ENCODE peak calls at places on chromosomes 4 and X, in four cellular contexts. I is astrocyte of the spinal cord, C is mucosa of descending colon, W is NCI-H187 treated with DMSO at 0.1 percent for 48 hours. J is an unnamed sample.

GRCh38 chr4:146981651-146982050 is 36.0 kb upstream of the TTC29 start:
- DNase-seq in I (peak; percentile 14), W (no peak), C (no peak), J (no peak)

GRCh38 chr4:83725076-83726074 is 189.5 kb downstream of the GPAT3 start:
- DNase-seq in C (no peak), W (no peak), I (no peak), J (no peak)

GRCh38 chrX:2468406-2469195 is 32.2 kb downstream of the DHRSX start:
- DNase-seq in I (no peak), C (no peak), W (no peak), J (no peak)

GRCh38 chr4:6909113-6909969 is at the start of gene TBC1D14:
- DNase-seq in W (no peak), I (peak; percentile 90), C (peak; percentile 88), J (no peak)

GRCh38 chr4:7693711-7694110 is 245.9 kb downstream of the AFAP1 start:
- DNase-seq in I (no peak), W (no peak), C (no peak), J (no peak)

GRCh38 chr4:101251261-101251660 is 96.1 kb downstream of the PPP3CA start:
- DNase-seq in I (no peak), W (no peak), C (no peak), J (no peak)

GRCh38 chr4:125464146-125464545 is 149.4 kb downstream of the FAT4 start:
- DNase-seq in I (no peak), C (no peak), W (no peak), J (no peak)

GRCh38 chrX:37320541-37321203 is 28.5 kb upstream of the PRRG1 start:
- DNase-seq in W (no peak), I (no peak), C (no peak), J (no peak)

GRCh38 chrX:129980540-129981206 is 1.8 kb upstream of the BCORL1 start:
- DNase-seq in W (no peak), I (no peak), C (peak; percentile 55), J (no peak)

J was measured in NCI-H1436 treated with DMSO at 0.1 percent for 48 hours.